ENCODE peak calls at places on chromosomes 12 and 14, in four cellular contexts. Q is hepatocyte, Y is GM23338, I is PC-3. R is an unnamed sample.

GRCh38 chr12:77979597-77980250 is 149.0 kb downstream of the NAV3 start:
- DNase-seq in Q (no peak), I (no peak), Y (no peak), R (no peak)

GRCh38 chr14:71399057-71399487 is 491.8 kb downstream of the PCNX1 start:
- DNase-seq in I (no peak), Q (no peak), Y (no peak), R (no peak)

GRCh38 chr14:29030121-29030520 is 263.5 kb downstream of the FOXG1 start:
- DNase-seq in Q (no peak), I (no peak), Y (no peak), R (no peak)

GRCh38 chr12:94941440-94941862 is 62.0 kb downstream of the NDUFA12 start:
- DNase-seq in Q (peak; percentile 35), I (peak; percentile 79), Y (no peak), R (peak; percentile 11)

GRCh38 chr12:96375173-96375572 is 25.1 kb downstream of the CDK17 start:
- DNase-seq in I (no peak), Q (no peak), Y (no peak), R (no peak)

GRCh38 chr14:104680056-104680805 is 9.2 kb upstream of the INF2 start:
- DNase-seq in I (peak; percentile 87), Y (no peak), Q (peak; percentile 80), R (no peak)

GRCh38 chr14:46499521-46499920 is 152.1 kb downstream of the RPL10L start:
- DNase-seq in I (no peak), Q (no peak), Y (no peak), R (no peak)

GRCh38 chr14:91089958-91090535 is 23.8 kb upstream of the DGLUCY start:
- DNase-seq in Y (no peak), I (no peak), Q (no peak), R (no peak)

GRCh38 chr12:92695056-92695455 is 7.7 kb upstream of the PLEKHG7 start:
- DNase-seq in Y (no peak), Q (no peak), I (no peak), R (no peak)

GRCh38 chr12:57965766-57966165 is 24.4 kb downstream of the ATP23 start:
- DNase-seq in Q (no peak), Y (no peak), I (peak; percentile 15), R (no peak)

GRCh38 chr12:57966536-57966935 is 25.2 kb downstream of the ATP23 start:
- DNase-seq in Y (no peak), I (no peak), Q (no peak), R (no peak)

GRCh38 chr12:57964421-57964820 is 23.1 kb downstream of the ATP23 start:
- DNase-seq in Q (no peak), Y (no peak), I (no peak), R (no peak)
- TF ChIP-seq EZH2phosphoT487 in Q (no peak), Y (no peak), I (no peak), R (no peak)

DNA sequence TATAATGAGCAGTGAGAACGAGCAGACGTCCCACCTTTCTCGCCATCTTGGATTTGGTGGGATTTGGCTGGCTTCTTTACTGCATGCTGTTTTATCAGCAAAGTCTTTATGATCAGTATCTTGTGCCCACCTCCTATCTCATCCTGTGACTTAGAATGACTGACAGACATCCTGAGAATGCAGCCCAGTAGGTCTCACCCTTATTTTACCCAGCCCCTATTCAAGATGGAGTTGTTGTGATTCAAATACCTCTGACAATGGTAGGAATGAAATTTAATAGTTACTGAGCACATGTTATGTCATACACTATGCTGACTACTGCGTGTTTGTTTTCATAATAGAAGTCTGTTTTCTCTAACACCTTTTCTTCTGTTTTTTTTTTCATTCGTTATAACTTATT is 1.9 kb downstream of the TMTC3 start:
- DNase-seq in Q (no peak), I (no peak), Y (peak; percentile 20), R (no peak)
- H3K4me2 ChIP-seq in Q (peak overlapping the region; percentile 82), I (peak overlapping the region; percentile 88), Y (peak overlapping the region; percentile 80), R (peak overlapping the region; percentile 80)

GRCh38 chr12:34249271-34249670 is 227.0 kb downstream of the ALG10 start:
- DNase-seq in Y (peak; percentile 4), I (no peak), Q (no peak), R (no peak)

GRCh38 chr12:34257093-34257492 is 234.8 kb downstream of the ALG10 start:
- DNase-seq in Y (peak; percentile 4), I (peak; percentile 8), Q (no peak), R (no peak)

GRCh38 chr12:34253674-34254073 is 231.4 kb downstream of the ALG10 start:
- DNase-seq in Y (no peak), I (peak; percentile 43), Q (no peak), R (no peak)
- TF ChIP-seq EZH2phosphoT487 in Y (no peak), I (no peak), Q (no peak), R (no peak)

GRCh38 chr12:47811581-47812484 is 7.9 kb downstream of the HDAC7 start:
- DNase-seq in Q (no peak), I (no peak), Y (no peak), R (no peak)
- H3K4me2 ChIP-seq in Q (peak overlapping the region; percentile 84), I (peak overlapping the region; percentile 84), Y (peak overlapping the region; percentile 94), R (peak overlapping the region; percentile 62)

GRCh38 chr12:12562016-12562483 is 613 bp downstream of the DUSP16 start:
- DNase-seq in Y (peak; percentile 62), Q (peak; percentile 69), I (peak; percentile 4), R (peak; percentile 78)

GRCh38 chr12:12559699-12560296 is 2.9 kb downstream of the DUSP16 start:
- DNase-seq in Y (no peak), Q (no peak), I (no peak), R (no peak)

GRCh38 chr12:12562585-12563245 is at the start of gene DUSP16:
- DNase-seq in Q (peak; percentile 96), Y (peak; percentile 97), I (peak; percentile 87), R (peak; percentile 98)

GRCh38 chr12:12561305-12562015 is 1.2 kb downstream of the DUSP16 start:
- DNase-seq in Q (no peak), I (peak; percentile 36), Y (peak; percentile 62), R (peak; percentile 77)

DNA sequence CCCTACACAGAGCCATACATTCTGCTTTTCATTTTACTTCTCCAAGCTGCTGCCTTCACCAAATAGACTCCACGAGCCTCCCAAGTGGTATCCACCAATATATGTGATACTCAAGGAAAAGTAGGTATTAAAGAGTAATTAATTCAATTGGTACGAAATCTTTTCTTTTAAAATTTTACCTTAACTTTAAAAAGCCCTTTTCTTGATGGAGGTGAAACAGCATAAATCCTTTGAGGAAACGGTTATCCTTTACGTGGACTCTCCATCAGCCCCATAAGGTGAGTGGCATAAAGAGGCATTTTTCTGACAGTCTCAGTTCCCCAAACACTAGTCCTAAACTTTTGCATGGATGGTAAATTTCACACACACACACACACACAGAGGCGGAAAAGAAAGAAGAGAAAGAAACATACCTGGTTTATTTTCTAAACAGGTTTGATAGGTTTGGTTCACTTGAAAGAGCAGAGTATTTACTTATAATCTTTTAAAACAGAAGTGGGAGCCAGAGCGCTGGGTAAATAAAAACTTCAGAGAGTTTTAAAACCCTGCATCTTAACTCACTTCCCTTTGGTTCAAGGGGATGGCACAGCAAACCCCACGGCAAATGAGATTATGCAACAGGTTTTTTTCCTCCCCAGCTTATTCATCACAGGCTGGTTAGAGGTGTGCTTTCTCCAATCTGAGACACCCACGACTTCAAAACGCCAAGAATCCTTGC is 1.9 kb downstream of the DUSP16 start:
- DNase-seq in Y (peak; percentile 30), Q (peak; percentile 77), I (peak; percentile 79), R (peak; percentile 25)
- TF ChIP-seq EZH2phosphoT487 in Y (no peak), Q (no peak), I (no peak), R (no peak)

R was measured in neural progenitor cell.